ENCODE peak calls at places on chromosomes 7 and 10, in five cellular contexts. H is endodermal cell, J is right lobe of liver, M is HFFc6, X is PC-3. S is an unnamed sample.

GRCh38 chr10:95287281-95287680 is 3.5 kb downstream of the PDLIM1 start:
- DNase-seq in H (no peak), J (no peak), M (no peak), X (no peak), S (no peak)

GRCh38 chr10:35447693-35448407 is 111.5 kb downstream of the CCNY start:
- DNase-seq in H (peak; percentile 60), J (no peak), M (peak; percentile 67), X (peak; percentile 91), S (no peak)

GRCh38 chr7:94655884-94656657 is at the start of gene SGCE:
- DNase-seq in H (peak; percentile 95), J (peak; percentile 61), M (peak; percentile 57), X (peak; percentile 82), S (peak; percentile 85)

GRCh38 chr10:120012133-120012405 is 119.5 kb downstream of the SEC23IP start:
- DNase-seq in H (no peak), J (no peak), M (no peak), X (no peak), S (no peak)

GRCh38 chr10:102549549-102549948 is 45.8 kb downstream of the SUFU start:
- DNase-seq in H (no peak), J (no peak), M (no peak), X (no peak), S (no peak)

GRCh38 chr10:50622497-50623298 is 1.1 kb downstream of the SGMS1 start:
- DNase-seq in H (peak; percentile 69), J (peak; percentile 42), M (peak; percentile 25), X (peak; percentile 73), S (peak; percentile 68)

GRCh38 chr7:55276896-55277295 is 88.2 kb upstream of the LANCL2 start:
- DNase-seq in H (no peak), J (no peak), M (no peak), X (no peak), S (no peak)

GRCh38 chr10:118238573-118239240 is 103.4 kb downstream of the FAM204A start:
- DNase-seq in H (no peak), J (no peak), M (peak; percentile 31), X (peak; percentile 47), S (no peak)

GRCh38 chr10:28551086-28551485 is 18.2 kb downstream of the WAC start:
- DNase-seq in H (no peak), J (no peak), M (no peak), X (no peak), S (no peak)

GRCh38 chr10:92876509-92877036 is 28.3 kb downstream of the EXOC6 start:
- DNase-seq in H (no peak), J (no peak), M (no peak), X (no peak), S (no peak)

GRCh38 chr10:92880912-92881311 is 32.6 kb downstream of the EXOC6 start:
- DNase-seq in H (no peak), J (no peak), M (no peak), X (no peak), S (no peak)

DNA sequence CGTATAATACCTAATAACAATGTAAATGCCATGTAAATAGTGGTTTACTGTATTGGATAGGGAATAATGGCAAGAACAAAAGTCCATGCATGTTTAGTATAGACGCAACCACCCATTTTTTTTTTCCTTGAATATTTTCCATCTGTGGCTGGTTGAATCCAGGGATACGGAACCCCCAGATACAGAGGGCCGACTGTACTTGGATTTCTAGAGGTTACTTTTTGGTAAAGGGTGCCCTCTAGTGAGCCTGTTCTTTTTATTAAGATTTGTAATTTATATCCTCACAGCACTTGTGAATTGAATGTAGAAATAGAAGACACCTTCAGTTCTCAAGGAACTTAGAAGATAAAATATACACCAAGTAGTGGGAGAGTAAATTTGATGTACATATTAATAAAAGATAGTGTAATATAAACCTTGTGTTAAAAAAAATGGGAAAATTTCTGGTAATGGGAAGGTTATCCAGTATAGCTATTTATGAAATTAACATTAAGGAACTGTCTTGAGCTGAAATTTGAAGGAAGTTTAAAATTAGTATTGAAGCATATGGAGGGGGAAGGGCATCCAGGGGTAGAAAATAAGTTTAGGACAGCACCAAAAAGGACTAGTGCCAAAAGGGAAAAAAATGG is 32.0 kb downstream of the EXOC6 start:
- DNase-seq in H (no peak), J (no peak), M (peak; percentile 47), X (peak; percentile 60), S (no peak)
- TF ChIP-seq CTCF in H (peak; percentile 79), J (peak; percentile 58), M (peak; percentile 77), X (peak; percentile 73), S (peak; percentile 57)

GRCh38 chr10:88833156-88833555 is 18.5 kb downstream of the ANKRD22 start:
- DNase-seq in H (no peak), J (no peak), M (no peak), X (no peak), S (no peak)

GRCh38 chr10:88838766-88839165 is 12.9 kb downstream of the ANKRD22 start:
- DNase-seq in H (peak; percentile 59), J (no peak), M (no peak), X (no peak), S (no peak)

GRCh38 chr10:88835095-88835909 is 16.3 kb downstream of the ANKRD22 start:
- DNase-seq in H (peak; percentile 91), J (peak; percentile 75), M (peak; percentile 77), X (peak; percentile 83), S (peak; percentile 89)

GRCh38 chr10:88833722-88834121 is 17.9 kb downstream of the ANKRD22 start:
- DNase-seq in H (no peak), J (no peak), M (no peak), X (no peak), S (no peak)

GRCh38 chr10:88835910-88836221 is 15.8 kb downstream of the ANKRD22 start:
- DNase-seq in H (no peak), J (no peak), M (no peak), X (no peak), S (no peak)
- TF ChIP-seq CTCF in H (no peak), J (no peak), M (peak; percentile 25), X (no peak), S (no peak)

GRCh38 chr10:132510174-132510611 is 27.4 kb upstream of the INPP5A start:
- DNase-seq in H (peak; percentile 26), J (no peak), M (no peak), X (no peak), S (no peak)

GRCh38 chr10:132509506-132510173 is 27.9 kb upstream of the INPP5A start:
- DNase-seq in H (peak; percentile 30), J (no peak), M (no peak), X (no peak), S (no peak)

GRCh38 chr10:132507467-132507955 is 30.1 kb upstream of the INPP5A start:
- DNase-seq in H (no peak), J (no peak), M (no peak), X (no peak), S (no peak)

GRCh38 chr10:132507956-132508490 is 29.6 kb upstream of the INPP5A start:
- DNase-seq in H (peak; percentile 24), J (no peak), M (no peak), X (no peak), S (no peak)

DNA sequence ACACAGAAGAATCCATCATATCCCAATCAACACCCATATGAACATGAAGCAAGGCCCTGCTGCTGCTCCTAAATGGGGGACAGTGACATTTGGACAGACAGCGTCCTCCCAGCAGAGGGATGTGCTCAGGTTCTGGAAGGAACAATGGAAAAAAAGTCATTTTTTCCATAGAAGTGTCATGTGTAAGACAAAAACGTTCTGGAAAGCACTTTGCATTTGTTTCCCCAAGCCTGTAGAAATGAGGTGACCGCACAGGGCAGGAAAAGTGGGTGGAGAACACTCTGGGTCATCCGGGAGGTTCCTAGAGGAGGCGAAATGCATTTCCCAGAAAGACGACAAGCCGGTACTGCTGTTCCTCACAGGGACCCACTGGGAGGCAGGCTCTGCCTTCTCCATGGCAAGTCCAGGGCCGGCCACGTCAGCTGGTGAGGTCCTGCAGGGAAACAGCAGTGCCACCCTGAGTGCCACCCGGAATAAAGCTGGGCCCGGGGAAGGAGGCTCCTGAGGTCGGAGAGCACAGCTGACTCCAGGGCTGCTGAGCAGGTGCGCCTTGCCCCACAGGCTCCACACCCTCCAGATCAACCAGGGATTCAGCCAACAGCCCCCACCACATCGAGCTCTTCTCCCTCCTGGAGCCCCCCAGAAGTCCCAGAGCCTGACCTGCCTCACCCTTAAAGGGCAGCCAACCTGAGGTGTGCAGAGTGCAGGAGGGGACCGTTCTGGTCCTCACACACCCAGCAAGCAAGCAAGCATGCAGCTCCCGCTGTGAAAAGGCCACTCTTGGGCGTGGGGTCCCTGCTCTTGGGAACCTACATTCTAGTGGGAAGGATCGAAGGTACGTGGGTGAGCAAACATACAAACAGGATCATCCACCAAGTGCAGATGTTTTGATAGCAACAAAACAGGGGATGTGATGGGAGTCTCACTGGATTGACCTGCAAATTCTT is 28.8 kb upstream of the INPP5A start:
- DNase-seq in H (peak; percentile 48), J (no peak), M (no peak), X (no peak), S (no peak)
- TF ChIP-seq CTCF in H (no peak), J (no peak), M (no peak), X (no peak), S (peak; percentile 25)

GRCh38 chr7:1546909-1547776 is 8.9 kb downstream of the TMEM184A start:
- DNase-seq in H (no peak), J (no peak), M (no peak), X (no peak), S (no peak)

GRCh38 chr7:1549357-1550004 is 6.5 kb downstream of the TMEM184A start:
- DNase-seq in H (no peak), J (no peak), M (no peak), X (no peak), S (no peak)

GRCh38 chr7:1548944-1549343 is 7.1 kb downstream of the TMEM184A start:
- DNase-seq in H (peak; percentile 46), J (no peak), M (no peak), X (no peak), S (no peak)

GRCh38 chr7:1547777-1548437 is 8.1 kb downstream of the TMEM184A start:
- DNase-seq in H (no peak), J (no peak), M (no peak), X (no peak), S (no peak)

DNA sequence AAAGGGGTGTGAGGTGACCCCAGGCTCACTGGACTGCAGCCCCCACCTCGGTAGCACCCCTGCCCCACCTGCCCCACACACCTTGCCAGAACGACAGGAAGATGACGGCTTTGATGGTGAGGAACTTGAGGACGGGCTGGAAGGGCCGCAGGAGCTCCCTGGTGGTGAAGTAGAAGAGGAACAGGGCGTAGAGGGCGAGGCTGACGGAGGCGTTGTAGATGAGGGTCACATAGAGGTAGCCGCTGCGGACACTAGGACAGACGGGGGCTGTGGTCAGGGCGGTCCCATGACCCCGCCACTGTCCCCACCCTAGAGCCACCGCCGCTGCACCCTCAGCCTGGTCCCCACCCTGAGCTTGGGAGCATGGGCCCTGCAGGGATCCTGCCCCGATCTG is 7.6 kb downstream of the TMEM184A start:
- DNase-seq in H (no peak), J (no peak), M (no peak), X (no peak), S (no peak)
- TF ChIP-seq CTCF in H (peak; percentile 46), J (no peak), M (peak; percentile 31), X (no peak), S (no peak)

S was measured in upper lobe of right lung.